ENCODE peak calls at places on chromosomes 3 and 15, in eight cellular contexts. One of them, this sample, is unnamed.

GRCh38 chr15:69841046-69841828 is 256.5 kb downstream of the TLE3 start:
- DNase-seq in fibroblast of pulmonary artery: no peak
- DNase-seq in foreskin fibroblast: no peak
- DNase-seq in adrenal gland: no peak
- DNase-seq in nephron progenitor cell: no peak
- DNase-seq in heart left ventricle: no peak
- DNase-seq in esophagus squamous epithelium: no peak
- DNase-seq in WTC11: no peak
- DNase-seq in this sample: no peak

GRCh38 chr3:184171562-184171961 is 3.1 kb upstream of the AP2M1 start:
- DNase-seq in fibroblast of pulmonary artery: peak; percentile 34
- DNase-seq in foreskin fibroblast: no peak
- DNase-seq in adrenal gland: no peak
- DNase-seq in nephron progenitor cell: no peak
- DNase-seq in heart left ventricle: no peak
- DNase-seq in esophagus squamous epithelium: no peak
- DNase-seq in WTC11: no peak
- DNase-seq in this sample: no peak

GRCh38 chr15:55721554-55722185 is 21.3 kb downstream of the PRTG start:
- DNase-seq in fibroblast of pulmonary artery: no peak
- DNase-seq in foreskin fibroblast: no peak
- DNase-seq in adrenal gland: no peak
- DNase-seq in nephron progenitor cell: no peak
- DNase-seq in heart left ventricle: no peak
- DNase-seq in esophagus squamous epithelium: no peak
- DNase-seq in WTC11: no peak
- DNase-seq in this sample: no peak

GRCh38 chr3:157375342-157375986 is 61.2 kb upstream of the PTX3 start:
- DNase-seq in fibroblast of pulmonary artery: no peak
- DNase-seq in foreskin fibroblast: no peak
- DNase-seq in adrenal gland: no peak
- DNase-seq in nephron progenitor cell: no peak
- DNase-seq in heart left ventricle: no peak
- DNase-seq in esophagus squamous epithelium: no peak
- DNase-seq in WTC11: no peak
- DNase-seq in this sample: no peak

GRCh38 chr3:123815981-123816380 is 68.2 kb downstream of the MYLK start:
- DNase-seq in fibroblast of pulmonary artery: no peak
- DNase-seq in foreskin fibroblast: no peak
- DNase-seq in adrenal gland: no peak
- DNase-seq in nephron progenitor cell: no peak
- DNase-seq in heart left ventricle: no peak
- DNase-seq in esophagus squamous epithelium: no peak
- DNase-seq in WTC11: no peak
- DNase-seq in this sample: no peak

GRCh38 chr3:32239638-32240550 is 1.4 kb downstream of the CMTM8 start:
- DNase-seq in fibroblast of pulmonary artery: peak; percentile 46
- DNase-seq in foreskin fibroblast: no peak
- DNase-seq in adrenal gland: no peak
- DNase-seq in nephron progenitor cell: peak; percentile 16
- DNase-seq in heart left ventricle: no peak
- DNase-seq in esophagus squamous epithelium: no peak
- DNase-seq in WTC11: peak; percentile 46
- DNase-seq in this sample: no peak

GRCh38 chr3:138578961-138579574 is 15.0 kb downstream of the CEP70 start:
- DNase-seq in fibroblast of pulmonary artery: no peak
- DNase-seq in foreskin fibroblast: no peak
- DNase-seq in adrenal gland: no peak
- DNase-seq in nephron progenitor cell: no peak
- DNase-seq in heart left ventricle: no peak
- DNase-seq in esophagus squamous epithelium: no peak
- DNase-seq in WTC11: no peak
- DNase-seq in this sample: no peak

GRCh38 chr3:152076148-152076547 is 192.6 kb upstream of the MBNL1 start:
- DNase-seq in fibroblast of pulmonary artery: peak; percentile 49
- DNase-seq in foreskin fibroblast: no peak
- DNase-seq in adrenal gland: no peak
- DNase-seq in nephron progenitor cell: no peak
- DNase-seq in heart left ventricle: no peak
- DNase-seq in esophagus squamous epithelium: no peak
- DNase-seq in WTC11: no peak
- DNase-seq in this sample: no peak

GRCh38 chr3:131218196-131218595 is 163.4 kb upstream of the NUDT16 start:
- DNase-seq in fibroblast of pulmonary artery: no peak
- DNase-seq in foreskin fibroblast: peak; percentile 45
- DNase-seq in adrenal gland: no peak
- DNase-seq in nephron progenitor cell: no peak
- DNase-seq in heart left ventricle: no peak
- DNase-seq in esophagus squamous epithelium: no peak
- DNase-seq in WTC11: no peak
- DNase-seq in this sample: no peak

GRCh38 chr3:122510878-122511481 is 3.8 kb downstream of the KPNA1 start:
- DNase-seq in fibroblast of pulmonary artery: peak; percentile 13
- DNase-seq in foreskin fibroblast: no peak
- DNase-seq in adrenal gland: no peak
- DNase-seq in nephron progenitor cell: no peak
- DNase-seq in heart left ventricle: no peak
- DNase-seq in esophagus squamous epithelium: no peak
- DNase-seq in WTC11: no peak
- DNase-seq in this sample: no peak

DNA sequence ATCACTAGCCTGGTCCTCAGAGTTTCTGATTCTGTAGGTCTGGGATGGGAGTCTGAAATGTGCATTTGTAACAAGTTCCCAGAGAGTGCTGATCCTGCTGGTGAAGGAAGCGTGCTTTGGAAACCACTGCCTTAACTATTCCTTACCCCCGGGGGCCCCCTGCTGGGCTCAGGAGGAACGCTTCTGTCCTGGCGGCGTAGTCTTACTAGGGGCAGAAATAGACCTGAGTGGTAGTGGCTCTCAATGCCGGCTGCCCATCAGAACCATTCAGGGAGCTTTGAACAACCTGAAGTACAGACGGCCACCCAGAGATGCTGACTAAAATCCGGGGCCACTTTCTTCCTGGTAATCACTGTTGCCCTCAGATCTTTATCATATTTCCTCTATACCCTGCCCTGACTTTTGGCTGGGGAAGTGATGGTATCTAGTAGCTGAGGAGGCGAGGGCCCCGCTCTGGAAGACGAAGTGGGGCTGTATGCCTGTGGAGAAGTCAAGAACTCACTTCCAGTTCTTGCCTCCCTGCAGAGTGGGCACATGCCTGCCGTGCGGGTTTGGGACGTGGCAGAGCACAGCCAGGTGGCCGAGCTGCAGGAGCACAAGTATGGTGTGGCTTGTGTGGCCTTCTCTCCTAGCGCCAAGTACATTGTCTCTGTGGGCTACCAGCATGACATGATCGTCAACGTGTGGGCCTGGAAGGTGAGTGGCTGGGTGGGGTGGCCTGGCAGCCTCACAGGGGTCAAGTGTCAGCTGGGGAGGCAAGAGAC is 16.3 kb upstream of the JMJD7 start:
- DNase-seq in fibroblast of pulmonary artery: peak; percentile 89
- DNase-seq in foreskin fibroblast: peak; percentile 74
- DNase-seq in adrenal gland: peak; percentile 90
- DNase-seq in nephron progenitor cell: peak; percentile 87
- DNase-seq in heart left ventricle: peak; percentile 87
- DNase-seq in esophagus squamous epithelium: peak; percentile 14
- DNase-seq in WTC11: peak; percentile 89
- DNase-seq in this sample: peak; percentile 90
- TF ChIP-seq CTCF in fibroblast of pulmonary artery: peak; percentile 92
- TF ChIP-seq CTCF in foreskin fibroblast: peak; percentile 91
- TF ChIP-seq CTCF in adrenal gland: peak; percentile 87
- TF ChIP-seq CTCF in nephron progenitor cell: peak; percentile 89
- TF ChIP-seq CTCF in heart left ventricle: peak; percentile 89
- TF ChIP-seq CTCF in esophagus squamous epithelium: peak; percentile 93
- TF ChIP-seq CTCF in WTC11: peak; percentile 37
- TF ChIP-seq CTCF in this sample: peak; percentile 79

DNA sequence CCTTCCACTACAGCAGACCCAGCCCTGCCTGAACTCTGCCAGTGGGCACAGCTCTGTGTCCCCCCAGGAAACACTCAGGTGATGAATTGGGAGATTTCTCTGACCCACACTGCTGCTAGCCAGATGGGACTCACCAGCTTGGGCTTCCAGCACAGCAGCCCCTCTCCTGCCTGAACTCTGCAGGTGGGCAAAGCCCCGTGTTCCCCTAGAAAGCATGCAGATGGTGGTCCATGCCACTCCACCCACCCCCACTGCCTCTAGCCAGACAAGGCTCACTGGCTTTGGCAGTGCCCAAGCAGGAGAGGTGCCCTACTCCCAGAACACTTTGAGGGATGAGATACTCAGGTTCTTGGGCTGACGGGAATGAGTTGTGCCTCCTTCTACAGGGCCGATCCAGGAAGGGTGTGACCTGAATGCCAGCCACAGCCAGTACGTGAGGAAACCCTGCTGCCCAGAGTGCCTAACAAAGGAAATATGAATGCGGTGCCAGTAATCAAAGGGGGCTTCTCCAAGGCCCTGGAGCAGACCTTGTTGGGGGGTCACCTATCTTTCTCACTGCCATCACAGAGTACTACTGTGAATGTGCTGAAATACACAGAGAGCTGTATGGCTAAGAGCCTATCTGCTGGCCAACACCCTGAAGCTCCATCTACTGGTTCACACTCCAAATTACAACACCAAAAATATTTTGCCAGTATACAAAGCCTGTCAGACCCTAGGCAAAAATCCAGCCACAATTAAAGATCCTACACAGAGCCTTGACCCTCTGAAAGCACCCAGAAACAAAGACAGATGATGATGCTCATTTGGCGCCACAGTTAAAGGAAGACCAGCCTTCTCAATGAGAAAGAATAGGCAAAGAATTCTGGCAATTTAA is 61.9 kb downstream of the BTLA start:
- DNase-seq in fibroblast of pulmonary artery: peak; percentile 64
- DNase-seq in foreskin fibroblast: peak; percentile 27
- DNase-seq in adrenal gland: no peak
- DNase-seq in nephron progenitor cell: no peak
- DNase-seq in heart left ventricle: no peak
- DNase-seq in esophagus squamous epithelium: no peak
- DNase-seq in WTC11: no peak
- DNase-seq in this sample: no peak
- TF ChIP-seq CTCF in fibroblast of pulmonary artery: peak; percentile 47
- TF ChIP-seq CTCF in foreskin fibroblast: peak; percentile 45
- TF ChIP-seq CTCF in adrenal gland: no peak
- TF ChIP-seq CTCF in nephron progenitor cell: peak; percentile 6
- TF ChIP-seq CTCF in heart left ventricle: no peak
- TF ChIP-seq CTCF in esophagus squamous epithelium: peak; percentile 21
- TF ChIP-seq CTCF in WTC11: peak; percentile 52
- TF ChIP-seq CTCF in this sample: no peak

DNA sequence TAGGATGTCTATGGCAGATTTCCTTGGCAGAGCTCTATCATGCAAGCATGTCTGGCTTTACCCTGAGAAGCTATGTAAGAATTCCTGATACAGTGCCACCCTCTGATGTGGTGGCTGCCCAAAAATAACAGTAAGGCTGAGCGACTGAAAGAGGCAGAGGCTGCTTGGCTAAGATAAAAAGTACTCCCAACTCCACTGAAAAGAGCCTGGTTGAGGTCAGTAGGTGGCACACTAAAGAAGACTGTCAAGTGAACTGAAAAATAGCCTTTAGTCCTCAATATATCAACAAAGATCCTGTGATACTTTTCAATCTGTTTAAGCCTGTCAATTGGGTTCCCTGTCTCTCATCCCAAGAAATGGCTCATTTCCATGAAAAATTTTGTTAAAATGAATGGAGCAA is 31.7 kb downstream of the BTLA start:
- DNase-seq in fibroblast of pulmonary artery: no peak
- DNase-seq in foreskin fibroblast: no peak
- DNase-seq in adrenal gland: no peak
- DNase-seq in nephron progenitor cell: no peak
- DNase-seq in heart left ventricle: no peak
- DNase-seq in esophagus squamous epithelium: no peak
- DNase-seq in WTC11: no peak
- DNase-seq in this sample: no peak
- TF ChIP-seq CTCF in fibroblast of pulmonary artery: no peak
- TF ChIP-seq CTCF in foreskin fibroblast: no peak
- TF ChIP-seq CTCF in adrenal gland: no peak
- TF ChIP-seq CTCF in nephron progenitor cell: no peak
- TF ChIP-seq CTCF in heart left ventricle: no peak
- TF ChIP-seq CTCF in esophagus squamous epithelium: no peak
- TF ChIP-seq CTCF in WTC11: no peak
- TF ChIP-seq CTCF in this sample: no peak

GRCh38 chr15:79310612-79310984 is 314 bp upstream of the TMED3 start:
- DNase-seq in fibroblast of pulmonary artery: peak; percentile 37
- DNase-seq in foreskin fibroblast: no peak
- DNase-seq in adrenal gland: no peak
- DNase-seq in nephron progenitor cell: no peak
- DNase-seq in heart left ventricle: no peak
- DNase-seq in esophagus squamous epithelium: no peak
- DNase-seq in WTC11: no peak
- DNase-seq in this sample: no peak

GRCh38 chr15:79308874-79309273 is 2.0 kb upstream of the TMED3 start:
- DNase-seq in fibroblast of pulmonary artery: no peak
- DNase-seq in foreskin fibroblast: no peak
- DNase-seq in adrenal gland: no peak
- DNase-seq in nephron progenitor cell: no peak
- DNase-seq in heart left ventricle: no peak
- DNase-seq in esophagus squamous epithelium: no peak
- DNase-seq in WTC11: no peak
- DNase-seq in this sample: no peak

GRCh38 chr15:79314186-79314585 is 3.3 kb downstream of the TMED3 start:
- DNase-seq in fibroblast of pulmonary artery: no peak
- DNase-seq in foreskin fibroblast: no peak
- DNase-seq in adrenal gland: no peak
- DNase-seq in nephron progenitor cell: no peak
- DNase-seq in heart left ventricle: no peak
- DNase-seq in esophagus squamous epithelium: no peak
- DNase-seq in WTC11: no peak
- DNase-seq in this sample: no peak

GRCh38 chr15:79311901-79312553 is 1.1 kb downstream of the TMED3 start:
- DNase-seq in fibroblast of pulmonary artery: no peak
- DNase-seq in foreskin fibroblast: peak; percentile 2
- DNase-seq in adrenal gland: no peak
- DNase-seq in nephron progenitor cell: no peak
- DNase-seq in heart left ventricle: no peak
- DNase-seq in esophagus squamous epithelium: no peak
- DNase-seq in WTC11: no peak
- DNase-seq in this sample: no peak

DNA sequence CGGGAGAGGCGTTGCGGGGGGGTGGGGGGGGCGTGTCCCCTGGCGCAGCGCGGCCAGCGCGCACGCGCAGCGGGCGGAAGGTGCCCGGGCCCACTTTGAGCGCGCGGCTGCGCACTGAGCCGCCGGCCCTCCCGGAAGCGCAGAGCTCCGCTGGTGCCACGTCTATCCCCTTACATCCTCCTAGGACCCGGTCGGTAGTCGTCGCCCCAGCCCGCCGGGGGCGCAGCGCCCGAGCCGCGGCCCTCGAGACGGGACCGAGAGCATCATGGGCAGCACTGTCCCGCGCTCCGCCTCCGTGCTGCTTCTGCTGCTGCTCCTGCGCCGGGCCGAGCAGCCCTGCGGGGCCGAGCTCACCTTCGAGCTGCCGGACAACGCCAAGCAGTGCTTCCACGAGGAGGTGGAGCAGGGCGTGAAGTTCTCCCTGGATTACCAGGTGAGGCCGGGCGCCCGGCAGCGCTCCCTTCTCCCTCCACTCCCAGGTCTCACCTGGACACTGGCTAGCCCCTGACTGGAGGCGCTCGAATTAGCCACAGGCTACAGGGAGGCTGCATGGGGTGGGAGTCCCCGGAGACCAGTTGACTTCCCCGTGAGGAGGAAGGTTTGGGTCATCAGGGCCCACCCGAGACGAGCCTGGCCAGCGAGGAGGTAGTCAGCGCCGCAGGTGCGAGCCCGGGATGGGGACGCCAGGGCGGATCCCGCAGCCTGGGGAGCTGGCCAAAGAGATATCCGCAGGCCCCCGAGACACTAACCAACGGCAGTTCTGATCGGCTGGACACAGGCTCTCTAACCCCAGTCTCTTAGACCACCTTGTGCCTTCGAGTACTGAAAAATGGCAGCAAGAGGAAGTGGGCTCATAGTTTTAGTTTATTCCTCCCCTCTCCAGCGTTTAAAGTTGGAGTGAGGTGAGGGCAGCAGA is at the start of gene TMED3:
- DNase-seq in fibroblast of pulmonary artery: peak; percentile 86
- DNase-seq in foreskin fibroblast: peak; percentile 84
- DNase-seq in adrenal gland: peak; percentile 44
- DNase-seq in nephron progenitor cell: peak; percentile 85
- DNase-seq in heart left ventricle: peak; percentile 79
- DNase-seq in esophagus squamous epithelium: no peak
- DNase-seq in WTC11: peak; percentile 79
- DNase-seq in this sample: peak; percentile 82
- TF ChIP-seq CTCF in fibroblast of pulmonary artery: no peak
- TF ChIP-seq CTCF in foreskin fibroblast: peak; percentile 17
- TF ChIP-seq CTCF in adrenal gland: peak; percentile 8
- TF ChIP-seq CTCF in nephron progenitor cell: peak; percentile 24
- TF ChIP-seq CTCF in heart left ventricle: peak; percentile 7
- TF ChIP-seq CTCF in esophagus squamous epithelium: peak; percentile 4
- TF ChIP-seq CTCF in WTC11: no peak
- TF ChIP-seq CTCF in this sample: no peak

This sample was measured in testis.